ENCODE peak calls at places on chromosomes 12 and 14, in five cellular contexts. A is PC-9, C is body of pancreas, S is testis, U is Panc1. G is an unnamed sample.
A peak's percentile ranks its signal among the peaks of the same experiment; 100 is the strongest.

GRCh38 chr12:47349770-47350408 is 270.1 kb upstream of the AMIGO2 start:
- DNase-seq in S (no peak), A (no peak), C (no peak), U (no peak), G (no peak)

GRCh38 chr12:26252946-26253345 is 57.6 kb downstream of the SSPN start:
- DNase-seq in U (no peak), S (no peak), A (no peak), C (no peak), G (no peak)

GRCh38 chr12:132827763-132828703 is 636 bp downstream of the GOLGA3 start:
- DNase-seq in A (peak; percentile 29), U (no peak), S (peak; percentile 39), C (peak; percentile 36), G (no peak)

GRCh38 chr12:116982721-116983502 is 72.2 kb downstream of the FBXW8 start:
- DNase-seq in U (no peak), S (no peak), C (no peak), A (no peak), G (no peak)

GRCh38 chr12:53218551-53219114 is 11.6 kb upstream of the ITGB7 start:
- DNase-seq in A (no peak), C (no peak), U (no peak), S (no peak), G (no peak)

GRCh38 chr12:62882696-62883095 is 52.3 kb downstream of the PPM1H start:
- DNase-seq in C (no peak), A (no peak), U (no peak), S (no peak), G (no peak)

GRCh38 chr12:70920251-70920851 is at the start of gene PTPRR:
- DNase-seq in S (peak; percentile 29), A (no peak), C (peak; percentile 52), U (no peak), G (peak; percentile 88)

GRCh38 chr14:104794099-104794498 is 1.4 kb downstream of the AKT1 start:
- DNase-seq in C (peak; percentile 64), A (peak; percentile 50), U (no peak), S (peak; percentile 62), G (peak; percentile 96)

GRCh38 chr12:71694099-71694820 is 8.4 kb downstream of the TMEM19 start:
- DNase-seq in S (no peak), U (no peak), C (no peak), A (no peak), G (no peak)

GRCh38 chr12:139585-139984 is 73.0 kb downstream of the IQSEC3 start:
- DNase-seq in S (no peak), C (no peak), U (no peak), A (no peak), G (no peak)

GRCh38 chr12:53231859-53232640 is at the start of gene RARG:
- DNase-seq in A (peak; percentile 90), U (no peak), C (peak; percentile 62), S (no peak), G (peak; percentile 73)

GRCh38 chr14:34874386-34875030 is 652 bp downstream of the BAZ1A start:
- DNase-seq in U (no peak), S (peak; percentile 56), C (peak; percentile 58), A (peak; percentile 25), G (peak; percentile 61)

GRCh38 chr14:73748858-73749357 is 34.7 kb upstream of the PNMA1 start:
- DNase-seq in S (no peak), C (no peak), U (no peak), A (no peak), G (no peak)

GRCh38 chr12:108821407-108822397 is 35.7 kb downstream of the SSH1 start:
- DNase-seq in A (peak; percentile 11), U (no peak), S (no peak), C (no peak), G (no peak)

GRCh38 chr14:35365130-35366047 is 39.2 kb downstream of the NFKBIA start:
- DNase-seq in S (peak; percentile 73), C (peak; percentile 47), U (peak; percentile 58), A (peak; percentile 56), G (no peak)

GRCh38 chr14:68815288-68816182 is 22.7 kb upstream of the ZFP36L1 start:
- DNase-seq in A (no peak), U (no peak), S (no peak), C (no peak), G (no peak)

GRCh38 chr12:42473561-42473960 is 116.0 kb downstream of the PRICKLE1 start:
- DNase-seq in C (no peak), S (no peak), U (no peak), A (no peak), G (no peak)

GRCh38 chr14:57634335-57634734 is 140.7 kb upstream of the CCDC198 start:
- DNase-seq in A (no peak), C (no peak), S (no peak), U (no peak), G (no peak)

GRCh38 chr14:75648066-75648838 is 12.4 kb downstream of the ERG28 start:
- DNase-seq in A (peak; percentile 76), C (peak; percentile 84), U (peak; percentile 92), S (peak; percentile 85), G (no peak)

GRCh38 chr14:90785474-90785873 is 30.8 kb downstream of the TTC7B start:
- DNase-seq in A (no peak), U (no peak), C (peak; percentile 49), S (peak; percentile 49), G (peak; percentile 57)

GRCh38 chr12:47557401-47557800 is 148.4 kb downstream of the RPAP3 start:
- DNase-seq in U (no peak), S (no peak), A (no peak), C (no peak), G (no peak)

GRCh38 chr12:54544743-54545142 is 4.7 kb upstream of the PDE1B start:
- DNase-seq in U (no peak), S (no peak), C (no peak), A (no peak), G (no peak)

GRCh38 chr14:74488788-74489397 is 4.2 kb downstream of the NPC2 start:
- DNase-seq in S (no peak), C (no peak), A (peak; percentile 49), U (no peak), G (no peak)

GRCh38 chr12:4196805-4197420 is 76.6 kb upstream of the CCND2 start:
- DNase-seq in A (no peak), U (no peak), S (no peak), C (no peak), G (no peak)

GRCh38 chr12:92020983-92021664 is 124.5 kb downstream of the BTG1 start:
- DNase-seq in A (no peak), U (no peak), S (no peak), C (no peak), G (no peak)

GRCh38 chr12:68812553-68813241 is 4.7 kb downstream of the MDM2 start:
- DNase-seq in U (no peak), S (no peak), C (no peak), A (no peak), G (no peak)

GRCh38 chr12:68815928-68816800 is 8.2 kb downstream of the MDM2 start:
- DNase-seq in A (no peak), S (no peak), U (no peak), C (no peak), G (no peak)

GRCh38 chr12:68815232-68815927 is 7.4 kb downstream of the MDM2 start:
- DNase-seq in U (no peak), C (no peak), A (no peak), S (no peak), G (no peak)

GRCh38 chr12:68813242-68813593 is 5.2 kb downstream of the MDM2 start:
- DNase-seq in A (no peak), C (no peak), U (no peak), S (no peak), G (no peak)

GRCh38 chr12:68814490-68815231 is 6.7 kb downstream of the MDM2 start:
- DNase-seq in S (no peak), A (no peak), C (no peak), U (no peak), G (no peak)
- H3K4me1 ChIP-seq in S (peaks cover 4% of the 10 kb centered on the region), A (peaks cover under 1% of the 10 kb centered on the region), C (peaks cover 44% of the 10 kb centered on the region), U (peaks cover 8% of the 10 kb centered on the region), G (no peaks in the 10 kb centered on the region)

DNA sequence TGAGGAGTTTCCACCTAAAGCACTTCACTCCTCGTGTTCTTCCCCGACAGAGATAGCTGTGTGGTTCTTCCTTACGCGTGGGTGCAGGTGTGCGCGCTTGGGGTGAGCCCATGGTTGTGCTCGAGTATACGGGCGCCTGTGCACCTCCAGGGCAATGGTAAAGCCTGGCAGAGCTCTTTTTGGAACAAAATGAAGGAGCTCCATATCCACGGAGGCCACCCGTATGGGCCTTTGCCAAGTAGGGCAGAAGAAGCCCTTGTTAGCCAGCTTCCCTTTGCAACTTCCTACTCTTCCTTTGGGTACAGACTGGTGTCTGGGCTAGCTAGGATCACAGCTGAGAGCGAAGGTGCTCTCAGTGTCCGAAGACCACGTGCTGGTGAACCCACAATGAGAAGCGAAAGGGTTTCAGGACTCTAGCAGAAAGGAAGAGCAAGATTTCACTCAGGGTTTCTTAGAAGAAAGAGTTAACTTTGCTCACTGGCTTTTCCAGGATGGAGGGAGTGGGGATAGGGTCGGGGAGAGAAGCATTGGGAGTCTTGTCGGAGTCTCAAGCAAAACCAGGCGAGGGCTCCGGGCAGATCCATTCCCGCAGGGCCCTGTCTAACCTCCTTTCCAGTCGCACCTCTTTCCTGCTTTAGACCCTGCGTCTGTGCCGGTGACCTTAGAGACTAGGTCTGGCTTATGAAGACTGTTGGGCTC is 977 bp upstream of the LRFN5 start:
- DNase-seq in C (peak; percentile 21), S (peak; percentile 57), A (no peak), U (no peak), G (no peak)
- H3K4me3 ChIP-seq in C (no peak overlapping the region), S (peak overlapping the region; percentile 63), A (no peak overlapping the region), U (peak overlapping the region; percentile 62), G (no peak overlapping the region)

GRCh38 chr12:65171073-65171472 is 1.7 kb downstream of the LEMD3 start:
- DNase-seq in S (no peak), C (no peak), U (no peak), A (no peak), G (no peak)

GRCh38 chr12:65169311-65170244 is at the start of gene LEMD3:
- DNase-seq in A (peak; percentile 94), U (peak; percentile 46), C (peak; percentile 99), S (peak; percentile 99), G (peak; percentile 92)

GRCh38 chr12:65170245-65170881 is 980 bp downstream of the LEMD3 start:
- DNase-seq in S (peak; percentile 74), U (no peak), A (peak; percentile 52), C (peak; percentile 57), G (peak; percentile 57)

GRCh38 chr12:65168606-65169310 is 625 bp upstream of the LEMD3 start:
- DNase-seq in U (no peak), S (no peak), A (no peak), C (no peak), G (no peak)

DNA sequence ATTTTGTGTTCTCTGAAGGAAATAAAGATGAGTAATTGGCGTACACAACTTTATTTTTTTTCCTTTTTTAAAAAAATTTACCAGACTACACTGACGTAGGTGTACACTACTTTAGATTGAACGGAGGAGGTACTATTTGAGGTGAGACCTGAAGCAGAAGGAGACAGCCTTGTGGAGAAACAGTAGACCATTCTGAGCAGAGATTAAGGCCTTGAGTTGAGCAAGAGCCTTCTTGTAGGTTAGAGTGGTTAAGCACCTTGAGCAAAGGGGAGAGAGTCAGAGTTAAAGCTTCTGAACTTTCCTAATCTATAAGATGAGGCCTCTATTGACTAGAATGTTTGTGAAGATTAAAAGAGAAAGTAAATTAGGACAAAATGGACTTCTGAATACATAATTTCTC is 2.5 kb downstream of the LEMD3 start:
- DNase-seq in S (no peak), A (no peak), C (no peak), U (no peak), G (no peak)
- H3K4me1 ChIP-seq in S (peaks cover 21% of the 10 kb centered on the region), A (peaks cover 45% of the 10 kb centered on the region), C (peaks cover 48% of the 10 kb centered on the region), U (peaks cover 13% of the 10 kb centered on the region), G (no peaks in the 10 kb centered on the region)

DNA sequence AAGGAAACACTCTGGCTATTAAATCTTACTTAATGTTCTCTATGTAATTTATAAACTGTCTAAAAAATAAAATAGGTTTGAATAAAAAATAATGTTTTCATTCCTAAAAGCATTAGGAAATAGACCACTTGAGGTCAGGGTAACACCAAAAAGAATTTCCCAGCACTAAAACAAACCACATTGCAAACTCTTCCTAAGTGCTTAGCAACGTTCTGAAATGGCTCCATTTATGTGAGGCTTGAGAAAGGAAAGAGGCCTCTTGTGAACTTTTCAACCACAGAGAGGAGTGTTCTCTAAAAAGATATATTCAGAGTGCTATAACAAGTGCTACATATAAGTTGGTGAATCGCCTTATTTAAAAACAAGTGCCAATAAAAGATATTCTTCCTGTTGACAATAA is 42.7 kb downstream of the ALX1 start:
- DNase-seq in S (no peak), C (no peak), A (no peak), U (no peak), G (no peak)
- H3K4me3 ChIP-seq in S (no peak overlapping the region), C (no peak overlapping the region), A (no peak overlapping the region), U (no peak overlapping the region), G (no peak overlapping the region)

G was measured in BE2C.